ENCODE peak calls at places on chromosomes 7 and 10, in four cellular contexts. One of them, this sample, is unnamed.

GRCh38 chr10:29083096-29083495 is 205.8 kb upstream of the LYZL1 start:
- DNase-seq in GM06990: no peak
- DNase-seq in OCI-LY7: no peak
- DNase-seq in K562: no peak
- DNase-seq in this sample: no peak

GRCh38 chr10:3848768-3849643 is 64.0 kb upstream of the KLF6 start:
- DNase-seq in GM06990: no peak
- DNase-seq in OCI-LY7: no peak
- DNase-seq in K562: no peak
- DNase-seq in this sample: no peak

GRCh38 chr7:101357433-101357832 is 5.2 kb upstream of the COL26A1 start:
- DNase-seq in GM06990: no peak
- DNase-seq in OCI-LY7: no peak
- DNase-seq in K562: no peak
- DNase-seq in this sample: no peak

GRCh38 chr7:77354914-77355313 is 61.2 kb downstream of the GSAP start:
- DNase-seq in K562: no peak
- DNase-seq in GM06990: no peak
- DNase-seq in OCI-LY7: no peak
- DNase-seq in this sample: no peak

GRCh38 chr7:104207731-104208420 is at the start of gene ORC5:
- DNase-seq in OCI-LY7: peak; percentile 88
- DNase-seq in K562: peak; percentile 94
- DNase-seq in GM06990: peak; percentile 90
- DNase-seq in this sample: peak; percentile 89

GRCh38 chr7:82051641-82052040 is 281.8 kb upstream of the HGF start:
- DNase-seq in K562: no peak
- DNase-seq in OCI-LY7: no peak
- DNase-seq in GM06990: no peak
- DNase-seq in this sample: no peak

GRCh38 chr7:19762631-19763030 is 10.8 kb downstream of the TMEM196 start:
- DNase-seq in K562: no peak
- DNase-seq in GM06990: no peak
- DNase-seq in OCI-LY7: no peak
- DNase-seq in this sample: no peak

GRCh38 chr7:142556745-142557144 is 192.5 kb upstream of the PRSS1 start:
- DNase-seq in OCI-LY7: no peak
- DNase-seq in K562: peak; percentile 48
- DNase-seq in GM06990: no peak
- DNase-seq in this sample: no peak

GRCh38 chr7:5322621-5323410 is 40.1 kb downstream of the SLC29A4 start:
- DNase-seq in OCI-LY7: no peak
- DNase-seq in K562: no peak
- DNase-seq in GM06990: no peak
- DNase-seq in this sample: no peak

GRCh38 chr7:134175724-134176350 is 48.7 kb downstream of the LRGUK start:
- DNase-seq in K562: no peak
- DNase-seq in OCI-LY7: no peak
- DNase-seq in GM06990: no peak
- DNase-seq in this sample: no peak

GRCh38 chr10:49649294-49649693 is 30.2 kb upstream of the C10orf53 start:
- DNase-seq in K562: no peak
- DNase-seq in OCI-LY7: no peak
- DNase-seq in GM06990: peak; percentile 35
- DNase-seq in this sample: peak; percentile 26

GRCh38 chr10:115398026-115398425 is 304.9 kb downstream of the ATRNL1 start:
- DNase-seq in GM06990: no peak
- DNase-seq in K562: no peak
- DNase-seq in OCI-LY7: no peak
- DNase-seq in this sample: no peak

GRCh38 chr7:36598056-36598675 is 126.1 kb downstream of the AOAH start:
- DNase-seq in OCI-LY7: no peak
- DNase-seq in K562: no peak
- DNase-seq in GM06990: no peak
- DNase-seq in this sample: no peak

GRCh38 chr10:19749185-19749729 is 67.0 kb upstream of the PLXDC2 start:
- DNase-seq in OCI-LY7: no peak
- DNase-seq in K562: no peak
- DNase-seq in GM06990: no peak
- DNase-seq in this sample: no peak

GRCh38 chr7:7639421-7639820 is 1.1 kb upstream of the UMAD1 start:
- DNase-seq in K562: no peak
- DNase-seq in OCI-LY7: peak; percentile 5
- DNase-seq in GM06990: no peak
- DNase-seq in this sample: peak; percentile 6

GRCh38 chr7:48337012-48337621 is 165.9 kb downstream of the ABCA13 start:
- DNase-seq in K562: no peak
- DNase-seq in OCI-LY7: peak; percentile 11
- DNase-seq in GM06990: no peak
- DNase-seq in this sample: peak; percentile 22
- TF ChIP-seq CTCF in K562: no peak
- TF ChIP-seq CTCF in OCI-LY7: peak; percentile 71
- TF ChIP-seq CTCF in GM06990: peak; percentile 72
- TF ChIP-seq CTCF in this sample: peak; percentile 48

GRCh38 chr7:74173074-74173473 is 1.1 kb upstream of the EIF4H start:
- DNase-seq in GM06990: peak; percentile 29
- DNase-seq in OCI-LY7: peak; percentile 53
- DNase-seq in K562: no peak
- DNase-seq in this sample: peak; percentile 54
- H3K4me3 ChIP-seq in GM06990: peak overlapping the region; percentile 92
- H3K4me3 ChIP-seq in OCI-LY7: peak overlapping the region; percentile 94
- H3K4me3 ChIP-seq in K562: peak overlapping the region; percentile 79
- H3K4me3 ChIP-seq in this sample: peak overlapping the region; percentile 59

DNA sequence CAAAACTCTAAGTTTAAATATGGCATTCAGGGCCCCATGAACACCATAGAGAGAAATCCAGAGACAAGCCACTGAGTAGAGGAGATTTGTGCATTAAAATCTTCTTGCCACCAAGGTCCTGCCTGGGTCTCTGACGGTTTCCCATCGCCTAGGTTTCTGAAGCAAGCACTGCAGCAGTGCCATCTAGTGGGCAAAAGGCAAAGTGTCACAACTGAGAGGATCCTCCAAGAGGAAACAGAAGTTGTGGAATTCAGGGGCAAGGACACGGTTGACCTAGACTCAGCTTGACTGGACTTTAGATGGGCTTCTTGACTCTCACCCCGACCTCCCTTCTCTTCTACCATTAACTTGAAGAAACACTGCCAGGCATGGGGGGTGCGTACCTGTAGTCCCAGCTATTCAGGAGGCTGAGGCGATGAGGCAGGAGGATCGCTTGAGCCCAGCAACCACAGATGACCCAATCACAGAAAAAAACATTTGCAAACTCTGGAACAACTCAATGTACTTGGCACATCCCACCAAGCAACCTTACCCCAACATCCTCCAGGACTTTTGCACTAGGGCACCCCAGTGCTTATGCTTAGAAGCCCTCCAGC is 604.1 kb downstream of the GALNT17 start:
- DNase-seq in K562: peak; percentile 56
- DNase-seq in GM06990: peak; percentile 6
- DNase-seq in OCI-LY7: peak; percentile 59
- DNase-seq in this sample: peak; percentile 65
- TF ChIP-seq CTCF in K562: peak; percentile 83
- TF ChIP-seq CTCF in GM06990: peak; percentile 91
- TF ChIP-seq CTCF in OCI-LY7: peak; percentile 87
- TF ChIP-seq CTCF in this sample: peak; percentile 89

GRCh38 chr10:1551636-1552338 is 185.5 kb downstream of the ADARB2 start:
- DNase-seq in OCI-LY7: no peak
- DNase-seq in K562: no peak
- DNase-seq in GM06990: no peak
- DNase-seq in this sample: no peak
- H3K4me3 ChIP-seq in OCI-LY7: no peak overlapping the region
- H3K4me3 ChIP-seq in K562: no peak overlapping the region
- H3K4me3 ChIP-seq in GM06990: no peak overlapping the region
- H3K4me3 ChIP-seq in this sample: no peak overlapping the region

GRCh38 chr7:108016841-108017775 is 14.1 kb upstream of the LAMB1 start:
- DNase-seq in GM06990: no peak
- DNase-seq in K562: no peak
- DNase-seq in OCI-LY7: peak; percentile 14
- DNase-seq in this sample: peak; percentile 7
- TF ChIP-seq CTCF in GM06990: peak; percentile 36
- TF ChIP-seq CTCF in K562: peak; percentile 67
- TF ChIP-seq CTCF in OCI-LY7: peak; percentile 67
- TF ChIP-seq CTCF in this sample: peak; percentile 18

GRCh38 chr7:94909023-94909466 is 1.7 kb downstream of the PPP1R9A start:
- DNase-seq in K562: no peak
- DNase-seq in GM06990: no peak
- DNase-seq in OCI-LY7: no peak
- DNase-seq in this sample: no peak
- H3K4me3 ChIP-seq in K562: no peak overlapping the region
- H3K4me3 ChIP-seq in GM06990: no peak overlapping the region
- H3K4me3 ChIP-seq in OCI-LY7: no peak overlapping the region
- H3K4me3 ChIP-seq in this sample: no peak overlapping the region

DNA sequence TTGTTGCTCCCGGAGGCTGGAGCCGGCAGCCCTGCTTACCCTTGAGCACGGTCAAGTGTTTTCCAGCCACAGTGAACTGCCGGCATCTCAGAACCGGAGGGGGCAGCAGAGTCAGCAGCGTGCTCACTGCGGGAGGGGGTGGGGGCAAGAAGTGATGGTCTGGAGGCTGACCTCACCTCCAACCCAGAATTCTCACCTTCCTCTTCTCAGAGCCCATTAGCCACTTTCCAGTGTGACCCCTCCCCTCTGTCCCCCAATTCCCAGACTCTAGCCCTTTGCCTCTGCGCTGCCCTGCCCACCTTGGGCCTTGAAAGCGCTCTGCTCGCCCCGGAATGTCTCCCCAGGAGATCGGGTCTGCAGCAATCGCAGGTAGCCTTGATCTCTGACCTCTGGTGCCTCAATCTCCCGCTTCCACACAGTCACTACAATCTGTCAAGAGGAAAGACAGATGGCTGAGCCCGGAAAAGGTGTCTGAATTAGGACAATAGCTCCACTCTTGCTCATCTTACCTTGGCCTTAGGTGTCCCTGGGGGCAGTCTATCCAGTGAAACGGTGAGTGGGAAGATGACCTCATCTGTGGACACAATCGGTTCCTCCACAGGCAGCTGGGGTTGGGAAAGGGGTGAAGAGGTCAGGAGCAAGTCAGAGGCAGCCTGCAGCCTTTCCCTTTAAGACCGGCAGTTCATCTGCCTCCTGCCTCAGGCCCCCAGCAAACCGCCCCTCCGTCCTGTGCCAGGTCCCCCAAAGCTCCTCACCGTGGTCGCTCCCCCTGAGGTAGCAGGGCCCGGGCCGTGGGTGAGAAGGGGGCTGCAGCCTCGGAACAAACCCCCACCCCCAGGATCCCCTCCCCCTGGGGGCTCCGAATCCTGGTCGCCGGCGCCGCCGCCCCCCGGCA is 942 bp downstream of the TRAPPC14 start:
- DNase-seq in K562: peak; percentile 83
- DNase-seq in OCI-LY7: peak; percentile 45
- DNase-seq in GM06990: no peak
- DNase-seq in this sample: no peak
- TF ChIP-seq CTCF in K562: peak; percentile 66
- TF ChIP-seq CTCF in OCI-LY7: peak; percentile 55
- TF ChIP-seq CTCF in GM06990: no peak
- TF ChIP-seq CTCF in this sample: peak; percentile 23